ENCODE peak calls at places on chromosomes 7 and 10, in ten cellular contexts. B, V, S, A, N, Q, D, W, M and F are unnamed samples.

GRCh38 chr10:46236537-46236887 is 50.3 kb upstream of the ANTXRL start:
- DNase-seq in W (no peak), D (no peak), B (no peak), M (no peak), Q (no peak), S (no peak), V (no peak), A (no peak), N (no peak), F (no peak)

GRCh38 chr10:132163278-132163765 is 23.4 kb upstream of the DPYSL4 start:
- DNase-seq in D (no peak), Q (no peak), B (peak; percentile 23), N (no peak), V (no peak), A (no peak), S (peak; percentile 42), M (peak; percentile 80), W (peak; percentile 69), F (no peak)

GRCh38 chr7:27179503-27180430 is 5.3 kb downstream of the HOXA11 start:
- DNase-seq in N (no peak), D (peak; percentile 57), W (peak; percentile 58), M (no peak), V (peak; percentile 27), A (peak; percentile 64), B (peak; percentile 58), S (peak; percentile 49), Q (no peak), F (peak; percentile 52)

GRCh38 chr7:95104739-95105138 is 197.3 kb downstream of the PPP1R9A start:
- DNase-seq in S (no peak), A (no peak), B (no peak), V (peak; percentile 28), M (no peak), N (peak; percentile 17), D (peak; percentile 97), Q (no peak), W (no peak), F (no peak)

GRCh38 chr10:44306762-44307161 is 78.1 kb downstream of the CXCL12 start:
- DNase-seq in D (no peak), S (no peak), N (no peak), W (no peak), B (no peak), M (no peak), Q (no peak), V (no peak), A (peak; percentile 27), F (no peak)

GRCh38 chr7:368651-369475 is 78.9 kb downstream of the FOXL3 start:
- DNase-seq in W (no peak), M (no peak), Q (no peak), V (no peak), N (no peak), S (no peak), D (peak; percentile 90), A (no peak), B (no peak), F (no peak)

GRCh38 chr10:95315509-95315908 is 24.7 kb upstream of the PDLIM1 start:
- DNase-seq in S (no peak), A (no peak), B (no peak), W (no peak), Q (no peak), V (no peak), M (no peak), D (no peak), N (no peak), F (no peak)

GRCh38 chr10:95445223-95445836 is 115.8 kb downstream of the SORBS1 start:
- DNase-seq in W (no peak), N (peak; percentile 61), M (no peak), Q (peak; percentile 60), V (peak; percentile 63), A (peak; percentile 83), D (peak; percentile 75), S (no peak), B (no peak), F (peak; percentile 74)

GRCh38 chr7:5692845-5693278 is 88.6 kb downstream of the RNF216 start:
- DNase-seq in M (peak; percentile 17), A (peak; percentile 72), V (peak; percentile 59), B (no peak), S (no peak), Q (no peak), W (no peak), N (peak; percentile 73), D (peak; percentile 74), F (no peak)

GRCh38 chr10:99292159-99292558 is 37.0 kb upstream of the CNNM1 start:
- DNase-seq in N (no peak), Q (no peak), M (no peak), S (no peak), A (no peak), D (peak; percentile 69), B (no peak), W (no peak), V (peak; percentile 50), F (no peak)

GRCh38 chr10:121310151-121310711 is 288.0 kb downstream of the FGFR2 start:
- DNase-seq in M (peak; percentile 0), S (no peak), N (no peak), Q (no peak), B (no peak), A (peak; percentile 65), D (no peak), V (peak; percentile 0), W (no peak), F (no peak)

GRCh38 chr10:119132521-119133345 is 28.8 kb downstream of the DENND10 start:
- DNase-seq in M (no peak), Q (no peak), A (no peak), D (no peak), B (no peak), V (no peak), S (no peak), W (no peak), N (no peak), F (no peak)

GRCh38 chr7:47596502-47597202 is 14.7 kb upstream of the TNS3 start:
- DNase-seq in W (no peak), V (no peak), M (no peak), N (no peak), S (no peak), Q (no peak), D (no peak), B (no peak), A (peak; percentile 47), F (no peak)

GRCh38 chr10:97163141-97163540 is 22.6 kb downstream of the SLIT1 start:
- DNase-seq in S (no peak), A (no peak), W (no peak), Q (no peak), M (no peak), B (no peak), D (no peak), N (no peak), V (no peak), F (no peak)

GRCh38 chr10:59625842-59626522 is 83.7 kb downstream of the SLC16A9 start:
- DNase-seq in A (peak; percentile 65), B (no peak), W (peak; percentile 4), M (peak; percentile 65), V (peak; percentile 75), Q (no peak), D (peak; percentile 77), N (peak; percentile 57), S (peak; percentile 35), F (no peak)

GRCh38 chr7:78768859-78769258 is 684.6 kb downstream of the MAGI2 start:
- DNase-seq in Q (no peak), A (no peak), W (no peak), S (no peak), N (no peak), D (no peak), M (no peak), B (no peak), V (no peak), F (no peak)